ENCODE peak calls at places on chromosomes 7 and 10, in four cellular contexts. G is neural progenitor cell, I is tibial artery, T is uterus. D is an unnamed sample. For H3K9me3 and H3K36me3, the result is how much of the 10 kb centered on the place peaks cover.

GRCh38 chr7:41187322-41187721 is 515.6 kb downstream of the INHBA start:
- DNase-seq in T (no peak), G (no peak), I (no peak), D (no peak)

GRCh38 chr10:100697070-100697469 is 48.3 kb upstream of the PAX2 start:
- DNase-seq in G (no peak), I (no peak), T (no peak), D (no peak)

GRCh38 chr7:22488643-22489462 is 11.1 kb downstream of the STEAP1B start:
- DNase-seq in T (peak), G (peak), I (peak), D (peak)

GRCh38 chr10:84291389-84291788 is 37.0 kb upstream of the CCSER2 start:
- DNase-seq in G (peak), I (no peak), T (no peak), D (no peak)

GRCh38 chr7:19623676-19624075 is 85.2 kb downstream of the POLR1F start:
- DNase-seq in I (no peak), G (no peak), T (no peak), D (no peak)

GRCh38 chr7:107768263-107768662 is 24.3 kb downstream of the CBLL1 start:
- DNase-seq in G (no peak), T (no peak), I (no peak), D (no peak)

GRCh38 chr10:451021-451471 is 238.4 kb downstream of the DIP2C start:
- DNase-seq in T (no peak), G (no peak), I (no peak), D (no peak)

GRCh38 chr7:115043605-115044004 is 121.7 kb downstream of the MDFIC start:
- DNase-seq in I (no peak), T (no peak), G (no peak), D (no peak)

GRCh38 chr7:8190121-8190895 is 71.7 kb downstream of the ICA1 start:
- DNase-seq in I (no peak), T (no peak), G (peak), D (no peak)

GRCh38 chr7:97269741-97270140 is 152.2 kb downstream of the SDHAF3 start:
- DNase-seq in T (no peak), G (peak), I (no peak), D (no peak)

GRCh38 chr7:97868788-97869187 is 3.4 kb downstream of the ASNS start:
- DNase-seq in G (no peak), T (no peak), I (no peak), D (no peak)

GRCh38 chr7:6654842-6655610 is 17.9 kb downstream of the ZNF316 start:
- DNase-seq in T (no peak), I (peak), G (no peak), D (no peak)
- H3K9me3 ChIP-seq in T (under half), I (under half), G (under half), D (under half)

GRCh38 chr7:23520582-23520981 is 11.2 kb downstream of the TRA2A start:
- DNase-seq in I (no peak), G (no peak), T (no peak), D (no peak)

GRCh38 chr7:23514755-23515154 is 17.0 kb downstream of the TRA2A start:
- DNase-seq in I (no peak), G (no peak), T (no peak), D (no peak)
- H3K36me3 ChIP-seq in I (half or more), G (half or more), T (under half), D (half or more)

GRCh38 chr10:93598157-93598556 is 2.9 kb downstream of the RBP4 start:
- DNase-seq in I (no peak), G (no peak), T (no peak), D (no peak)

GRCh38 chr10:93595378-93596288 is 5.4 kb downstream of the RBP4 start:
- DNase-seq in I (no peak), T (no peak), G (no peak), D (no peak)

GRCh38 chr10:93596539-93596938 is 4.5 kb downstream of the RBP4 start:
- DNase-seq in I (no peak), G (peak), T (no peak), D (no peak)

GRCh38 chr10:93599335-93599734 is 1.7 kb downstream of the RBP4 start:
- DNase-seq in G (no peak), T (no peak), I (no peak), D (no peak)

DNA sequence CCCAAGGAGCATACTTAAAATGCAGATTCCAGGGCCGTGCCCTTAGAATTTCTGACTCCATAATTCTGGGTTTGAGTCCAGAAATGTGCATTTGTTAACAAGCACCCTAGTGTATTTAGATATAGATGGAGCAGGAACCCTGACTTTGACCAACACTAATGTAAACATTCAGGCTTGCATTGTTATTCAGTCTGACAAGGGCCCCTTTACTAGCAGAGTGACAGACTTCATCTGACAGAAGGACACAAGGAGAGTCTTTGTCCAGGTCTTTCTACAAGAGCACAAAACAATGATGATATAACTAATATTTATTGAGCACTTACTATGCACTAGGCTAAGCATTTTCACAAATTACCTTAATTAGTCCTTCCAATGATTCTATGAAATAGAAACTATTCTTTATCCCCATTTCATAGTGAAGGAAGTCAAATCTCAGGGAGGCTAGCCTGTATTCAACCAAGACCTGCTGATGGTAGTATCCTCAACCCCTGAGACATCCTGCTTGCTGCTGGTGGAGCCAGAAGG is 3.9 kb downstream of the RBP4 start:
- DNase-seq in T (no peak), G (no peak), I (no peak), D (no peak)
- H3K27ac ChIP-seq in T (no peak), G (no peak), I (no peak), D (no peak)

GRCh38 chr10:18523858-18524257 is 127.5 kb downstream of the NSUN6 start:
- DNase-seq in I (no peak), G (no peak), T (no peak), D (no peak)
- H3K9me3 ChIP-seq in I (under half), G (under half), T (under half), D (under half)

GRCh38 chr10:104259456-104259855 is 4.8 kb downstream of the GSTO1 start:
- DNase-seq in T (no peak), G (no peak), I (no peak), D (no peak)
- H3K36me3 ChIP-seq in T (under half), G (under half), I (half or more), D (half or more)

GRCh38 chr10:72253002-72253401 is 20.7 kb upstream of the DDIT4 start:
- DNase-seq in T (no peak), I (no peak), G (no peak), D (no peak)

GRCh38 chr10:72250666-72251065 is 23.1 kb upstream of the DDIT4 start:
- DNase-seq in T (peak), G (no peak), I (peak), D (peak)

GRCh38 chr10:72254891-72255568 is 18.7 kb upstream of the DDIT4 start:
- DNase-seq in I (peak), G (peak), T (peak), D (peak)

GRCh38 chr10:72248477-72249151 is 25.1 kb upstream of the DDIT4 start:
- DNase-seq in G (no peak), T (peak), I (peak), D (peak)

GRCh38 chr10:72251635-72252034 is 22.1 kb upstream of the DDIT4 start:
- DNase-seq in G (no peak), I (no peak), T (no peak), D (no peak)
- H3K27ac ChIP-seq in G (no peak), I (peak), T (peak), D (peak)

GRCh38 chr7:57646219-57646900 is 196.4 kb downstream of the ZNF716 start:
- DNase-seq in G (no peak), I (no peak), T (no peak), D (no peak)
- H3K9me3 ChIP-seq in G (under half), I (under half), T (under half), D (under half)

DNA sequence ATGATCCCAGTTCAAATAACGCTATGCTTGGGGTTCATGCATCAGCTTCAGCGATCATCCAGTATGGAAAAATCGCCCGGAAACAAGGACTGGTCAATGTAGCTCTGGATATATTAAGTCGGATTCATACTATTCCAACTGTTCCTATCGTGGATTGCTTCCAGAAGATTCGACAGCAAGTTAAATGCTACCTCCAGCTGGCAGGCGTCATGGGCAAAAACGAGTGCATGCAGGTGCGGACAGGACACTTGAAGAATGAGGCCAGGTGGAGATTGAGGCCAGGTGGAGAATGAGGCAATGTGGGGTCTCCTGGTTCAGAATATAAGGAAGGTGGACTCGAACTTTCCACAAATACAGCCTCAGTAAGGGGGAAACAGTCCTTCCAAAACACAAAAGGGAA is 105.8 kb downstream of the TRRAP start:
- DNase-seq in I (no peak), G (no peak), T (no peak), D (no peak)
- H3K36me3 ChIP-seq in I (half or more), G (under half), T (under half), D (half or more)

DNA sequence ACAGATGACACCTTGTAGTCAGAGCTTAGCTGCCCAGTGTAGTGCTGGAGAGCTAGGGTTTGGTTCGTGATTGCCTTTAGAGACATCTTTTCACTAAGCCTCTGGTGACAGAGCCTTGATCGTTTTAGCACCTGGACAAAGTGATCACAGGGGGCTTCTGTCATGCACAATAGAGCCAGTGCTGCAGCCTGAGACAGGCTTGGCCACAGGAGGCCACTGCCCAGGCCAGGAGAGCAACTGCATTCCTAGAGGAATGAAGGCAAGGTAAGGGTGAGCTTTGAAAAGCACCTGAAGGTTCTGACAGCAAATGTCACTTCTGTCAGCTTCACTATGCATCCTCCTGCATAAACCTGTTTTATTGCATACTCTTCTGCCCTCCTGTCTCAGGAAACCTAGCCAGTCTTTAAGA is 122.8 kb downstream of the NPY start:
- DNase-seq in I (no peak), G (peak), T (no peak), D (no peak)
- H3K27ac ChIP-seq in I (no peak), G (no peak), T (no peak), D (no peak)

DNA sequence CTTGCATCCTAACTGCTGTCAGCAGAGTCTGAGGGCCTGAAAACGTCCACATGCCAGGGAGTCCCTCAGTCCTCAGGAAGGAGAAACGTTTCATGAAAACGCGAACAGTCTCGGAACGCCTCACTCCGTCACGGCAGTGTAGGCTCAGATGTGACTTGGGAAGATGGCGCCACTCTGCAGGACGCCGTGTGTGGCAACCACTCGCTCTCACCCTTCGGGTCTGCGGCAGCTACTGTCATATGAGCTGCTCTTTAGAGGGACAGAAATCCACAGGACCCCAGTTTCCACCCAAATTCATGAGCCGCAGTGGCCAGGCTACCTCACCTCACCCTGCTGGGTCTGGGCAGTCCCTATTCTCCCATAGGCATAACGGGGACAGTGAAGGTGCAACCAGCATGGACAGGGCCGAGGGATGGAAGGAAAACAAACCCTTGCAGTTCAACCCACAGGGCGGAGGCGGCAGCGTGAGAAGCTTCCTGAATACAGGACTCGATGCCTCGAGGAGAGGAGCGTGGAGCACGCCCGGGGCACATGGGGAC is 438.3 kb downstream of the DNAJB6 start:
- DNase-seq in G (no peak), I (no peak), T (no peak), D (no peak)
- H3K9me3 ChIP-seq in G (under half), I (under half), T (under half), D (under half)